ENCODE peak calls at places on chromosomes 5 and 9, in six cellular contexts. L, W, X, N, V and F are unnamed samples. For H3K4me1, the result is how much of the 10 kb centered on the place peaks cover.

GRCh38 chr5:96203761-96204160 is 229.3 kb downstream of the PCSK1 start:
- DNase-seq in X (no peak), L (no peak), V (no peak), N (no peak), W (no peak), F (no peak)

GRCh38 chr5:82480331-82480730 is 202.2 kb upstream of the RPS23 start:
- DNase-seq in X (no peak), L (no peak), N (no peak), W (no peak), V (no peak), F (no peak)

GRCh38 chr5:124655943-124656459 is 90.4 kb downstream of the ZNF608 start:
- DNase-seq in V (peak), X (no peak), W (peak), N (no peak), L (peak), F (no peak)

GRCh38 chr9:91117959-91118651 is 243.6 kb downstream of the AUH start:
- DNase-seq in W (peak), L (no peak), N (peak), V (peak), X (peak), F (peak)

GRCh38 chr5:135488727-135489465 is 36.7 kb upstream of the TIFAB start:
- DNase-seq in N (no peak), X (no peak), V (no peak), L (peak), W (no peak), F (no peak)

GRCh38 chr5:73975855-73976254 is 349.9 kb downstream of the ARHGEF28 start:
- DNase-seq in X (no peak), V (no peak), N (no peak), W (no peak), L (no peak), F (no peak)

GRCh38 chr9:128802482-128802881 is 15.4 kb downstream of the TBC1D13 start:
- DNase-seq in V (no peak), L (no peak), X (no peak), W (no peak), N (no peak), F (no peak)

GRCh38 chr5:135559342-135559741 is 19.4 kb downstream of the CXCL14 start:
- DNase-seq in L (no peak), X (no peak), V (no peak), W (no peak), N (peak), F (peak)

GRCh38 chr5:178762960-178763359 is 32.5 kb upstream of the ZNF354A start:
- DNase-seq in N (no peak), L (no peak), X (no peak), V (no peak), W (no peak), F (no peak)

GRCh38 chr9:127608104-127608966 is 3.7 kb upstream of the STXBP1 start:
- DNase-seq in L (peak), W (peak), V (peak), N (peak), X (peak), F (peak)

GRCh38 chr5:67416133-67416937 is 219.7 kb upstream of the CD180 start:
- DNase-seq in V (no peak), W (no peak), N (no peak), L (no peak), X (no peak), F (no peak)

GRCh38 chr5:68522863-68523262 is 307.3 kb downstream of the PIK3R1 start:
- DNase-seq in W (no peak), L (no peak), X (no peak), N (no peak), V (no peak), F (no peak)

GRCh38 chr9:117706421-117707150 is 2.4 kb downstream of the TLR4 start:
- DNase-seq in V (no peak), W (no peak), N (no peak), L (no peak), X (no peak), F (no peak)

GRCh38 chr9:129601082-129601674 is 19.7 kb downstream of the C9orf50 start:
- DNase-seq in V (no peak), X (no peak), W (no peak), N (no peak), L (no peak), F (no peak)

GRCh38 chr5:147084702-147085101 is 150.1 kb upstream of the STK32A start:
- DNase-seq in W (no peak), L (no peak), N (no peak), X (no peak), V (no peak), F (peak)

GRCh38 chr5:16755641-16756040 is 138.8 kb upstream of the RETREG1 start:
- DNase-seq in V (no peak), L (no peak), N (no peak), X (no peak), W (no peak), F (no peak)

GRCh38 chr5:41637869-41638268 is 127.5 kb upstream of the PLCXD3 start:
- DNase-seq in V (no peak), N (no peak), X (no peak), L (no peak), W (no peak), F (no peak)

GRCh38 chr5:172740483-172741205 is 30.4 kb downstream of the DUSP1 start:
- DNase-seq in N (no peak), X (peak), W (peak), V (peak), L (no peak), F (peak)

GRCh38 chr5:10456583-10457562 is 15.2 kb downstream of the ROPN1L start:
- DNase-seq in X (no peak), V (no peak), N (peak), L (no peak), W (no peak), F (no peak)

GRCh38 chr5:18236386-18236785 is 602.1 kb downstream of the TAF11L14 start:
- DNase-seq in W (no peak), L (no peak), N (no peak), X (no peak), V (no peak), F (no peak)

GRCh38 chr5:93246093-93246855 is 334.7 kb downstream of the NR2F1-AS1 start:
- DNase-seq in V (no peak), N (no peak), X (no peak), W (no peak), L (no peak), F (peak)

GRCh38 chr5:154273963-154274827 is 83.7 kb downstream of the GALNT10 start:
- DNase-seq in W (no peak), X (no peak), V (no peak), L (no peak), N (no peak), F (no peak)

GRCh38 chr5:154276236-154276792 is 85.8 kb downstream of the GALNT10 start:
- DNase-seq in L (no peak), V (no peak), W (no peak), X (no peak), N (no peak), F (no peak)

GRCh38 chr5:154276932-154277331 is 86.4 kb downstream of the GALNT10 start:
- DNase-seq in L (no peak), X (peak), N (no peak), W (peak), V (no peak), F (peak)

GRCh38 chr5:154273028-154273617 is 82.6 kb downstream of the GALNT10 start:
- DNase-seq in X (no peak), W (peak), N (no peak), L (no peak), V (no peak), F (peak)

DNA sequence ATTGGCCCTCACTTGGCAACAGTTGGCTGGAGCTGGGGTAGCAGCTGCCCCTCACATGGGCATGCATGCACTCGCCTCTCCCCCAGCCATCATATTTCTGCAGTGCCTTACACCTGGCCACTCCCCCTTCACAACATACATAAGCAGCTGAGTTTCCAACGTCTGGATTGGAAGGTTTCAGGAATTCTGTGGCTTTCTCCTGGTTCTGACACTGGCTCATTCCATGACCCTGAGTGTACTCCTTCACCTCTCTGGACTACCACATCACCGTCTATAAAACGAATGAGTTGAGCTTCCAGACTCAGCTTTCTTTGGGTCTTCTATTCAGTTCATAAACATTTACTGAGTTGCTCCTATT is 84.3 kb downstream of the GALNT10 start:
- DNase-seq in X (no peak), N (no peak), V (no peak), W (no peak), L (no peak), F (no peak)
- H3K4me1 ChIP-seq in X (under half), N (under half), V (under half), W (under half), L (under half), F (under half)

GRCh38 chr9:95103385-95104087 is 214.0 kb downstream of the FANCC start:
- DNase-seq in L (peak), X (no peak), V (no peak), W (no peak), N (no peak), F (peak)
- TF ChIP-seq CTCF in L (no peak), X (no peak), V (no peak), W (no peak), N (no peak), F (no peak)

GRCh38 chr5:119353213-119353612 is 2.6 kb upstream of the TNFAIP8 start:
- DNase-seq in N (no peak), W (no peak), V (no peak), L (no peak), X (no peak), F (no peak)
- H3K4me1 ChIP-seq in N (under half), W (under half), V (under half), L (under half), X (under half), F (under half)

GRCh38 chr9:93680445-93681315 is 104.3 kb downstream of the PHF2 start:
- DNase-seq in N (peak), X (peak), V (no peak), W (peak), L (peak), F (peak)
- TF ChIP-seq CTCF in N (no peak), X (no peak), V (no peak), W (no peak), L (peak), F (no peak)

GRCh38 chr9:131650254-131650653 is 89.6 kb downstream of the RAPGEF1 start:
- DNase-seq in X (peak), V (no peak), W (no peak), N (no peak), L (no peak), F (peak)
- H3K4me1 ChIP-seq in X (half or more), V (under half), W (under half), N (under half), L (under half), F (under half)

GRCh38 chr9:135803441-135803840 is 101.5 kb downstream of the KCNT1 start:
- DNase-seq in X (peak), N (no peak), V (no peak), L (no peak), W (no peak), F (no peak)
- TF ChIP-seq CTCF in X (no peak), N (no peak), V (no peak), L (no peak), W (no peak), F (no peak)

DNA sequence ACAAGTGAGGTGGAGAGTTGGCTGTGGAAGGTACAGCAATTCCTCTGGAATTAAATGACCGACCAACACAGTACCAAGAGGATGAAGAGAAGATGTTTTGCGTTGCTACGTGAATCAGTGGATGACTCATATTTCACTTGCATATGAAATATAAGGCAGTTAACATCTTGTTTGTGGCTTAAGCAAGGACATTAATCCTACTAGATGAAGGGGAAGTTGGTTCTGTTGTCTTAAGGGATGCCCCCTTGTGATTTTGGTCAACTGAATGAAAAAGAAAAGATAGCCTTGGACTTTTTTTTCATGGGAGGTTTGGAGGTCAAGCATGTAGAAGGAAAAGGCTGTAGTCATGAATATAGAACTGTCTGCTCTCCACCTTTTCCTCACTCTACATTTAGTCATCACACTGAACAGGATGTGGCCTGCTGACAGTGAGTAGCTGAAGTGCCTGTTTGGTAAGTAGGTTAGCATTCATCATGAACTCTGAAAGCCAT is 33.9 kb downstream of the VLDLR start:
- DNase-seq in N (no peak), W (no peak), X (no peak), L (no peak), V (no peak), F (no peak)
- H3K4me1 ChIP-seq in N (under half), W (under half), X (under half), L (under half), V (under half), F (under half)

DNA sequence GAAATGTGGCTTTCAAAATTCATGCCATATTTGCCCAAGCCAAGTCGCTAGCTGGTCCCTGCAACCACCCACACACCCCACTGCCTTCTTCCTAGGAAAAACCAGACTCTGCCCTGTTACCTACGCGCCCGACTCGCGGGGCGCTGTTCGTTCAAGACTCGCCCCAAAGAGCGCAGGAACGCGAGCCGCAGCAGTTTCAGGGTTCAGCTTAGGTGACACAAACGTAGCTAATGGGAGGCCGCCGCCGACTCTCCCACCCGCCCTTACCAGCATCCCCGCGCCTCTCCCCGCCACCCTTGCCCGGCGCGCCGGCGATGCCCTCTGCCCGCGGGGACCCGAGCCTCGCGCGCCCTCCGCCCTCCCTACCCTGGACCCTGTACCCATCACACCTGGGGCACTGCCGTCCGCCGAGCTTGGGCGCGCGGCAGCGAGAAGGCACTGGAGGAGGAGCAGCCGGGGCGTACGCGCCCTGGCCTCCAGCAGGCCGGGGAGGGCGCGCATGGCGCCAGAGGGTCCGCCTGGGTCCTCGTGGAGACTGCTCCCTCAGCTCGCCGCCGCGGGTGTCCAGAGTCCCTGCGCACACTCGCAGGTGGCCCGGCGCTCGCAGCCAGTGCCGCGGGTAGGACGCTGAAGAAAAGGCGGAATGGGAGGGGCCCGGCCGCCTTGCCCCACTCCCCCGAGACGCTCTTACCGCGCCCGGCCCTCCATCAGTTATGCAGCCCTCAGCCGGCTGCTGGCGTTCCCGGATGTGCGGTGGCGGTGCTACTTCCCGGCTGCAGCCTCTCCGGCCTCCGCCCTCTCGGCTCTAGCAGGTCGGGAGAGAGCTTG is at the start of gene EMB:
- DNase-seq in L (peak), W (peak), X (peak), V (peak), N (peak), F (peak)
- TF ChIP-seq CTCF in L (peak), W (no peak), X (no peak), V (no peak), N (peak), F (no peak)

DNA sequence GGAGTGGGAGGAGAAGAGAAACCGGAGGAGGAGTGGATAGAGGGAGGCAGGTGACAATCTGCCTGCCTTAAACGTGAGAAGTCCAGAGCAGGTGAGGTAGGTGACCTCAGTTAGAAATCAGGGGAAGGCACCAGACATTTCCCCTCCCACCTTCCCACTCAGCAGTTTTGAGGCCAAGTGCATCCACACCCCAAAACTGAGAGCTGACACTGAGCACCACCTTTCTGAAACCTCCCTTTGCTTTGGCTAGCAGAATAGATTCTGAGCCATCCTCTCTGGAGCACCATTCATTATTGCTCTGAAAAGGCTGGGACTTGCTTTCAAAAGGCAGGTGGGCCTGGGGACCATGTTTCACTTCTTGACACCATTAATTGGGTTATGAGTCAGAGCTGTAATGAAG is 314.9 kb downstream of the TLE1 start:
- DNase-seq in X (no peak), V (no peak), N (no peak), W (no peak), L (no peak), F (no peak)
- H3K4me1 ChIP-seq in X (under half), V (under half), N (under half), W (under half), L (under half), F (under half)

GRCh38 chr5:159581502-159582249 is 251.4 kb upstream of the IL12B start:
- DNase-seq in X (no peak), L (no peak), N (no peak), W (no peak), V (peak), F (no peak)
- TF ChIP-seq CTCF in X (no peak), L (peak), N (no peak), W (no peak), V (no peak), F (no peak)